ENCODE peak calls at places on chromosomes 1 and 21, in four cellular contexts. P is heart right ventricle, T is SK-N-SH, E is stomach. D is an unnamed sample.
A peak's percentile ranks its signal among the peaks of the same experiment; 100 is the strongest.

GRCh38 chr21:28587748-28588147 is 404.9 kb downstream of the LTN1 start:
- DNase-seq in E (no peak), T (no peak), P (no peak), D (no peak)

GRCh38 chr1:147091801-147092200 is 80.5 kb downstream of the PRKAB2 start:
- DNase-seq in T (no peak), P (no peak), E (no peak), D (no peak)

GRCh38 chr1:14850563-14850962 is 252.1 kb downstream of the KAZN start:
- DNase-seq in T (no peak), P (no peak), E (peak; percentile 28), D (no peak)

GRCh38 chr21:15679630-15680029 is 50.2 kb upstream of the USP25 start:
- DNase-seq in E (no peak), T (no peak), P (no peak), D (no peak)

GRCh38 chr21:17003221-17003620 is 509.6 kb upstream of the CXADR start:
- DNase-seq in E (no peak), P (no peak), T (no peak), D (no peak)

GRCh38 chr21:42316891-42317290 is 1.7 kb upstream of the TFF3 start:
- DNase-seq in T (no peak), P (no peak), E (no peak), D (no peak)

GRCh38 chr1:167105841-167106461 is 12.1 kb downstream of the STYXL2 start:
- DNase-seq in P (no peak), T (no peak), E (no peak), D (no peak)

GRCh38 chr1:113391643-113392271 is 1.4 kb downstream of the MAGI3 start:
- DNase-seq in P (no peak), E (peak; percentile 27), T (no peak), D (no peak)

GRCh38 chr1:110308247-110308646 is 30.9 kb upstream of the RBM15 start:
- DNase-seq in E (no peak), P (no peak), T (no peak), D (no peak)

DNA sequence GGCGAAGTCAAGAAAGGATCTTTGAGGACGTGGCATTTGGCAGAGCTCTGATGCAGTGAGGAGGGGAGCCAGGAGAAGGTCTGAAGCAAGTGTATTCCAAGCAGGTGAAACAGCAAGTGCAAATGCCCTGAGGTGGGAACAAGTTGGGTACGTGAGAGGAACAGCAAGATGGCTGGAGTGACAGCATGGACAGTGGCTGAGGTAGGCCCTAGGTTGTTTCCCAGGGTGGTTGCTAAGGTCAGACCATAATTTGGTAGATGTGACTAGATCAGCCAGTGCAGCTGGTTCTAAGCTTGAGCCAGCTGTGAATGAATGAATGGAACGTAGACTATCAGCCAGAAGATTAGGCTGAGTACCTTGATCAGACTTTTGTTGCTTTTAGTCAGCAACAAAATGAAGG is 37.5 kb upstream of the JUN start:
- DNase-seq in T (no peak), P (no peak), E (no peak), D (no peak)
- H3K4me3 ChIP-seq in T (no peak overlapping the region), P (no peak overlapping the region), E (no peak overlapping the region), D (no peak overlapping the region)

GRCh38 chr1:40984066-40984465 is 4.6 kb downstream of the CTPS1 start:
- DNase-seq in E (no peak), T (no peak), P (no peak), D (no peak)
- H3K4me1 ChIP-seq in E (peaks cover 24% of the 10 kb centered on the region), T (peaks cover 36% of the 10 kb centered on the region), P (peaks cover 40% of the 10 kb centered on the region), D (peaks cover 43% of the 10 kb centered on the region)

GRCh38 chr1:18633428-18634155 is 2.9 kb downstream of the PAX7 start:
- DNase-seq in P (no peak), T (no peak), E (no peak), D (no peak)
- H3K27me3 ChIP-seq in P (peaks cover 100% of the 10 kb centered on the region), T (peaks cover 92% of the 10 kb centered on the region), E (peaks cover 100% of the 10 kb centered on the region), D (peaks cover 98% of the 10 kb centered on the region)

DNA sequence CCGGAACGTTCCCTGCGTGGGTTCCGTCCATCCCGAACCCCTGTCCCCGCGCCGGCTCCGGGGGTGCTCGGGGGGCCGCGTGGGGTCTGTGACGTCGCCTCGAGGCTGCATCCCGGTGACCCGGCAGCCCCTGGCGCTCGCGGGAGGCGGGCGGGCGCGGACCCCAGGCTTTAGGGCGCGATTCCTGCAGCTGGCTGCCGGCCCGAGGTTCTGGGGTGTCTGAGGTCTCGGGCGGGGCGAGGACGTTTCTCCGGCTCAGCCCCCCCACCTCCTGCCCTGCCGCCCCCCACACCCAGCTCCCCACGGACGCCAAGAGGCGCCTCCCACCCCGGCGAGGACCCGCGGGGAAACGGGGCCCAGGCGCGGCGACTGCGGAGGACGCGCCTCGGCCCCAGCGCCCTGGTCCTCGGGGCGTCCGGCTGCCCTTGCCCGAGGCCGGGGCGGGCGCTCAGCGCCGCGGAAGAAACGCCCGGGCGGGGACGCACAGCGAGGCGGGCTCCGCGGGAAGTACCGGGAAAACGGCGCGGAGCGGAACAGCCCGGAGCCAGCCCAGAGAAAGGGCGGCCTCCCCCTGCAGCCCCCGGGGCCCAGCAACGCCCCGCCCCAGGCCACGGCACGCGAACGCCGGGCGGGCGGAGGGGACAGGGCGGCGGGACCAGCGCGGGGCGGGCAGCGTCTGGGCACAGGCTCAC is 1.3 kb upstream of the PCBP3 start:
- DNase-seq in P (peak; percentile 4), T (no peak), E (no peak), D (no peak)
- H3K4me3 ChIP-seq in P (no peak overlapping the region), T (peak overlapping the region; percentile 33), E (peak overlapping the region; percentile 42), D (peak overlapping the region; percentile 26)

GRCh38 chr1:24765308-24765988 is 20.2 kb downstream of the CLIC4 start:
- DNase-seq in T (peak; percentile 36), E (no peak), P (no peak), D (no peak)

GRCh38 chr1:24762133-24762676 is 17.0 kb downstream of the CLIC4 start:
- DNase-seq in P (no peak), E (no peak), T (no peak), D (no peak)

GRCh38 chr1:24764848-24765247 is 19.6 kb downstream of the CLIC4 start:
- DNase-seq in T (no peak), P (no peak), E (no peak), D (no peak)

GRCh38 chr1:24764439-24764838 is 19.2 kb downstream of the CLIC4 start:
- DNase-seq in T (no peak), E (no peak), P (no peak), D (no peak)

DNA sequence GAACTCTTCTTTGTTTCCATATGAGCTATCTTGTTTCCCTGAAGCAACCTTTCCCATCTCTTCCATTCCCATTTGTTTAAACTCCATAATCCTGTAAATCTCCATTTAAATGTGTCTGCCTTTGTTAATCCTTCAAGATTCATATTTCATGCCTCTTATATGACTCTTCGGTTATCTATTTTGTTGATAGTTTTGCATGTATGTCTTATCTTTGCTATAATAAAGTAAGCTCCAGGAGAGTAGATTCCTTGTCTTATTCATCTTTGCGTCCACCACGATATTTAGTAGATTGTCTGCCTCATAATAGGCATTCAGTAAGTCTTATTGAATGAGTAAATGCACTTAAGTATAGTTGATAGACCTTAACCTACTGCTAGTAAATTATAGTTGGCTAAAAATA is 18.4 kb downstream of the CLIC4 start:
- DNase-seq in E (no peak), P (no peak), T (no peak), D (no peak)
- H3K4me1 ChIP-seq in E (peaks cover 20% of the 10 kb centered on the region), P (peaks cover 100% of the 10 kb centered on the region), T (peaks cover 18% of the 10 kb centered on the region), D (peaks cover 33% of the 10 kb centered on the region)

DNA sequence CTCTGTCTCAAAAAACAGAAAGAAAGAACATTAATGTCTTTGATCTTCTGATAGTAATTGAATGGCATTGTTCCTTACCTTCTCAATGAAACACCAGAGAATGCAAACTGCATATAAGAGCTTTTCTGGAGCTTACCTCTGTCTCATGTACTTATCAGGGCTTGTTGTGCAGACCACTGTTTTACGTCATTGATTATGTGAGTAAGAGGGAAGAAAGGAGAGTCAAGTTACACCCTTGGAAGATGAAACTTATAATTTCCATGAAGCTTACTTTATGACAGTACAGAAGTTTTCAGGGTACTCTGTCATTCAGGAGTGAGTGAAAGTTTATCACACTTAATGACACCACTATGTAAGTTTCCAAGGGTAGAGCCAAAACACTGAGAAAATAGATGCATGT is 49.0 kb upstream of the MAB21L3 start:
- DNase-seq in T (no peak), P (no peak), E (no peak), D (no peak)
- H3K27me3 ChIP-seq in T (no peaks in the 10 kb centered on the region), P (no peaks in the 10 kb centered on the region), E (no peaks in the 10 kb centered on the region), D (no peaks in the 10 kb centered on the region)

GRCh38 chr1:177164380-177165068 is at the start of gene ASTN1:
- DNase-seq in P (no peak), T (peak; percentile 90), E (no peak), D (no peak)
- H3K4me3 ChIP-seq in P (no peak within 1 kb of the TSS), T (peak within 1 kb of the TSS; percentile 54), E (peak within 1 kb of the TSS; percentile 36), D (peak within 1 kb of the TSS; percentile 4)

GRCh38 chr1:61406467-61406866 is 318.5 kb downstream of the TM2D1 start:
- DNase-seq in T (no peak), E (no peak), P (no peak), D (no peak)

GRCh38 chr1:61399192-61399591 is 316.8 kb downstream of the NFIA start:
- DNase-seq in E (no peak), P (no peak), T (no peak), D (no peak)

GRCh38 chr1:61400131-61400530 is 317.8 kb downstream of the NFIA start:
- DNase-seq in P (no peak), E (no peak), T (no peak), D (no peak)

GRCh38 chr1:61400997-61401396 is 318.6 kb downstream of the NFIA start:
- DNase-seq in P (no peak), T (no peak), E (no peak), D (no peak)

DNA sequence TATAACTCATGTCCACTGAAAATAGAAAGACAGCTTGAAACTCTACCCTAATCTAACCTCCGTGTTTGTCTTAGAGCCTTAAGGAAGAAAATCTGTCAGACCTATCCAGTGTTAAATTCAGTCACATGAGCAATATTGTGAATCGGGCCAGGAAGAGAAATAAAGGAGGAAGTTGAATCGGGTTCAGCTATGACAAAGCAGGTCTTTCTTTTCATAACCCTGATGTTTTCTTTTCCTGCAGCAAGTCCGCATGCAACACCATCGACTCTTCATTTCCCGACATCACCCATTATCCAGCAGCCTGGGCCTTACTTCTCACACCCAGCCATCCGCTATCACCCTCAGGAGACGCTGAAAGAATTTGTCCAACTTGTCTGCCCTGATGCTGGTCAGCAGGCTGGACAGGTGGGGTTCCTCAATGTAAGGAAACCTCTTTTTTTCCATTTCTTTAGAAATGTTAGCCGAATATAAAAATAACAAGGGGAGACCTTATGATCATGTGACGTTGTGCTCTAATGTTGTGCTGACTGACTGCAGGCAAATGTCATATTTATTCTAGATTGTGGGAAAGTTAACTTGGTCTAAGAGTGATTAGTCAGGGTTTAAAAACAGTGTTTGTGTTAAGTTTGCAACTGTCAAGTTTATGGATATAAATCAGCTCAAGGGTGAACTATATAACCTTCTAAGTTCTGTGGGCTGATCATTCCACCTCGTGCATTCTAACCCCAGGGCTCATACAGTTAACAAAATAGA is 320.9 kb downstream of the TM2D1 start:
- DNase-seq in P (no peak), T (no peak), E (no peak), D (no peak)
- H3K4me1 ChIP-seq in P (peaks cover 39% of the 10 kb centered on the region), T (peaks cover 3% of the 10 kb centered on the region), E (no peaks in the 10 kb centered on the region), D (peaks cover 17% of the 10 kb centered on the region)

GRCh38 chr1:119010201-119010600 is 22.1 kb upstream of the TBX15 start:
- DNase-seq in E (no peak), T (no peak), P (no peak), D (no peak)
- H3K27me3 ChIP-seq in E (peaks cover 58% of the 10 kb centered on the region), T (peaks cover 32% of the 10 kb centered on the region), P (peaks cover 51% of the 10 kb centered on the region), D (peaks cover 40% of the 10 kb centered on the region)